ENCODE peak calls at places on chromosomes 4 and X, in four cellular contexts. One of them, this sample, is unnamed. For H3K27me3, the result is how much of the 10 kb centered on the place peaks cover.

GRCh38 chrX:132218100-132218807 is 993 bp downstream of the RAP2C start:
- DNase-seq in IMR-90: peak
- DNase-seq in aorta: peak
- DNase-seq in CD8-positive, alpha-beta memory T cell: peak
- DNase-seq in this sample: peak

GRCh38 chr4:138242076-138242829 is at the start of gene SLC7A11:
- DNase-seq in CD8-positive, alpha-beta memory T cell: peak
- DNase-seq in aorta: no peak
- DNase-seq in IMR-90: peak
- DNase-seq in this sample: peak

GRCh38 chrX:40099046-40099968 is 1.5 kb upstream of the BCOR start:
- DNase-seq in CD8-positive, alpha-beta memory T cell: peak
- DNase-seq in aorta: peak
- DNase-seq in IMR-90: no peak
- DNase-seq in this sample: no peak

GRCh38 chr4:81606796-81607550 is 135.3 kb upstream of the RASGEF1B start:
- DNase-seq in aorta: no peak
- DNase-seq in CD8-positive, alpha-beta memory T cell: no peak
- DNase-seq in IMR-90: no peak
- DNase-seq in this sample: no peak

GRCh38 chr4:168879178-168879577 is 130.9 kb downstream of the CBR4 start:
- DNase-seq in CD8-positive, alpha-beta memory T cell: no peak
- DNase-seq in IMR-90: no peak
- DNase-seq in aorta: no peak
- DNase-seq in this sample: no peak

GRCh38 chr4:96343836-96344235 is 503.9 kb downstream of the PDHA2 start:
- DNase-seq in aorta: no peak
- DNase-seq in CD8-positive, alpha-beta memory T cell: no peak
- DNase-seq in IMR-90: no peak
- DNase-seq in this sample: no peak

GRCh38 chr4:11497212-11497806 is 68.6 kb upstream of the HS3ST1 start:
- DNase-seq in aorta: no peak
- DNase-seq in IMR-90: no peak
- DNase-seq in CD8-positive, alpha-beta memory T cell: no peak
- DNase-seq in this sample: no peak

GRCh38 chr4:10334506-10335028 is 122.7 kb downstream of the ZNF518B start:
- DNase-seq in aorta: no peak
- DNase-seq in CD8-positive, alpha-beta memory T cell: no peak
- DNase-seq in IMR-90: no peak
- DNase-seq in this sample: no peak

GRCh38 chr4:183356173-183356825 is 34.1 kb upstream of the CLDN24 start:
- DNase-seq in aorta: no peak
- DNase-seq in IMR-90: no peak
- DNase-seq in CD8-positive, alpha-beta memory T cell: no peak
- DNase-seq in this sample: no peak

GRCh38 chr4:118755438-118756226 is 70.4 kb downstream of the METTL14 start:
- DNase-seq in aorta: no peak
- DNase-seq in CD8-positive, alpha-beta memory T cell: no peak
- DNase-seq in IMR-90: no peak
- DNase-seq in this sample: no peak

GRCh38 chr4:174192943-174193342 is 90.5 kb downstream of the FBXO8 start:
- DNase-seq in aorta: no peak
- DNase-seq in IMR-90: no peak
- DNase-seq in CD8-positive, alpha-beta memory T cell: no peak
- DNase-seq in this sample: no peak

GRCh38 chrX:99572711-99573110 is 837.4 kb downstream of the PCDH19 start:
- DNase-seq in CD8-positive, alpha-beta memory T cell: no peak
- DNase-seq in aorta: no peak
- DNase-seq in IMR-90: no peak
- DNase-seq in this sample: no peak

GRCh38 chrX:9842541-9842940 is 56.3 kb downstream of the SHROOM2 start:
- DNase-seq in aorta: no peak
- DNase-seq in CD8-positive, alpha-beta memory T cell: no peak
- DNase-seq in IMR-90: no peak
- DNase-seq in this sample: no peak

GRCh38 chrX:44675364-44676024 is 132.8 kb upstream of the FUNDC1 start:
- DNase-seq in CD8-positive, alpha-beta memory T cell: no peak
- DNase-seq in IMR-90: peak
- DNase-seq in aorta: no peak
- DNase-seq in this sample: peak

GRCh38 chrX:136437774-136438173 is 50.0 kb upstream of the BRS3 start:
- DNase-seq in aorta: no peak
- DNase-seq in CD8-positive, alpha-beta memory T cell: no peak
- DNase-seq in IMR-90: no peak
- DNase-seq in this sample: no peak

GRCh38 chr4:110904435-110905050 is 281.7 kb upstream of the PITX2 start:
- DNase-seq in aorta: no peak
- DNase-seq in CD8-positive, alpha-beta memory T cell: no peak
- DNase-seq in IMR-90: peak
- DNase-seq in this sample: no peak

GRCh38 chr4:37827030-37827705 is 682 bp downstream of the PGM2 start:
- DNase-seq in aorta: no peak
- DNase-seq in IMR-90: peak
- DNase-seq in CD8-positive, alpha-beta memory T cell: peak
- DNase-seq in this sample: no peak

GRCh38 chr4:142721187-142721586 is 124.9 kb downstream of the INPP4B start:
- DNase-seq in aorta: no peak
- DNase-seq in CD8-positive, alpha-beta memory T cell: no peak
- DNase-seq in IMR-90: peak
- DNase-seq in this sample: no peak

GRCh38 chr4:11614426-11614825 is 185.7 kb upstream of the HS3ST1 start:
- DNase-seq in IMR-90: peak
- DNase-seq in CD8-positive, alpha-beta memory T cell: no peak
- DNase-seq in aorta: no peak
- DNase-seq in this sample: peak

GRCh38 chr4:168508683-168509082 is 11.8 kb downstream of the PALLD start:
- DNase-seq in aorta: no peak
- DNase-seq in CD8-positive, alpha-beta memory T cell: no peak
- DNase-seq in IMR-90: no peak
- DNase-seq in this sample: no peak

GRCh38 chrX:123322531-123322930 is 138.5 kb downstream of the GRIA3 start:
- DNase-seq in CD8-positive, alpha-beta memory T cell: no peak
- DNase-seq in aorta: no peak
- DNase-seq in IMR-90: no peak
- DNase-seq in this sample: no peak

GRCh38 chr4:34636623-34637022 is 1607.7 kb downstream of the ARAP2 start:
- DNase-seq in CD8-positive, alpha-beta memory T cell: no peak
- DNase-seq in aorta: no peak
- DNase-seq in IMR-90: no peak
- DNase-seq in this sample: no peak

GRCh38 chrX:103446665-103447302 is 70.4 kb downstream of the BEX3 start:
- DNase-seq in aorta: no peak
- DNase-seq in IMR-90: peak
- DNase-seq in CD8-positive, alpha-beta memory T cell: no peak
- DNase-seq in this sample: no peak

GRCh38 chr4:142566780-142567179 is 279.3 kb downstream of the INPP4B start:
- DNase-seq in aorta: no peak
- DNase-seq in CD8-positive, alpha-beta memory T cell: no peak
- DNase-seq in IMR-90: no peak
- DNase-seq in this sample: no peak

GRCh38 chr4:158068063-158068462 is 104.8 kb downstream of the GASK1B start:
- DNase-seq in IMR-90: peak
- DNase-seq in aorta: no peak
- DNase-seq in CD8-positive, alpha-beta memory T cell: no peak
- DNase-seq in this sample: no peak

GRCh38 chr4:158067646-158068045 is 105.2 kb downstream of the GASK1B start:
- DNase-seq in aorta: no peak
- DNase-seq in IMR-90: no peak
- DNase-seq in CD8-positive, alpha-beta memory T cell: no peak
- DNase-seq in this sample: no peak

GRCh38 chr4:158074851-158075250 is 98.0 kb downstream of the GASK1B start:
- DNase-seq in CD8-positive, alpha-beta memory T cell: no peak
- DNase-seq in aorta: no peak
- DNase-seq in IMR-90: no peak
- DNase-seq in this sample: no peak

GRCh38 chr4:158077835-158078234 is 95.0 kb downstream of the GASK1B start:
- DNase-seq in aorta: no peak
- DNase-seq in IMR-90: no peak
- DNase-seq in CD8-positive, alpha-beta memory T cell: no peak
- DNase-seq in this sample: no peak

DNA sequence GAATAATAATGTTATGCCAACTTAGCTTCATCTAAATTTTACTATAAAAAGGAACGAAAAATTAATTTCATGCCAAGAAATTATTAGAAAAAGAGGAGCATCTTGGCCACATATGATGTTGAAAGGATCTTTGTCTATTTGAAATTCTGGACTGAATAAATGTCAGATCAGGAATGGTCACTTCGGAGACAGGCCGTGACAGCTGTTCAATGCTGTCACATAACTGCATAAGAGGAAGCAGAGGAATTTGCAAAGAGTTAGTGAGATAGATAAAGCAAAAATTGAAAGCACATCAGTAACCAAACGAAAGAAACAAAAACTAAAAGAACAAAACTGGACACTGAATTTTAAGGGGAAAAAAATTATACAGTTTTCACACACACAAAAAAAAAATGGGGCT is 100.9 kb downstream of the GASK1B start:
- DNase-seq in CD8-positive, alpha-beta memory T cell: no peak
- DNase-seq in IMR-90: no peak
- DNase-seq in aorta: no peak
- DNase-seq in this sample: no peak
- H3K27me3 ChIP-seq in CD8-positive, alpha-beta memory T cell: under half
- H3K27me3 ChIP-seq in IMR-90: under half
- H3K27me3 ChIP-seq in aorta: under half
- H3K27me3 ChIP-seq in this sample: under half

DNA sequence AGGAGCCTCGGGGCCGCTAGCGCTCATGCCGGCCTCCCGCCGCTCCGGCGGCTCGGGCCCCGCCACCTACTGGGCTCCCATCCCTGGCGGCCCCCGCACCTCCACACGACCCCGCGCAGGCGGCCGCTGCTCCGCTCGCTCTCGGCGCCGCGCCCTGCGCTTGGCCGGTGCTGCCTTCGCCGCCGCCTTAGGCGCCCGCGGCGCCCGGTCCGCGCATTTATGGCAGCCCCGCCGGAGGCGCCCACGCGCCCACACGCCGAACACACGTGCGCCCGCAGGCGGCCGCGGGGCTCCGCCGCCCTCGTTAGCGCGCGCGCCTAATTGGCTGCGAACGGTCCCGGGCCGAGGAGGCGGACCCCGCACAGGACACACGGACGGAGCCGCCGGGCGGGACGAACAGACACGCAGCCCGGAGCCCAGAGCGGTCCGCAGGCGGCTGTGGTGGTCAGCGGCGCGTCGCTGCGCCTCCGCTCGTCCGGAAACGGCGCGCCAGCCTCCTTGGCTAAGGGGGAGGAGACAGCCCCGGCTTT is at the start of gene NKX1-1:
- DNase-seq in CD8-positive, alpha-beta memory T cell: no peak
- DNase-seq in aorta: peak
- DNase-seq in IMR-90: no peak
- DNase-seq in this sample: no peak
- H3K27me3 ChIP-seq in CD8-positive, alpha-beta memory T cell: under half
- H3K27me3 ChIP-seq in aorta: under half
- H3K27me3 ChIP-seq in IMR-90: half or more
- H3K27me3 ChIP-seq in this sample: half or more

DNA sequence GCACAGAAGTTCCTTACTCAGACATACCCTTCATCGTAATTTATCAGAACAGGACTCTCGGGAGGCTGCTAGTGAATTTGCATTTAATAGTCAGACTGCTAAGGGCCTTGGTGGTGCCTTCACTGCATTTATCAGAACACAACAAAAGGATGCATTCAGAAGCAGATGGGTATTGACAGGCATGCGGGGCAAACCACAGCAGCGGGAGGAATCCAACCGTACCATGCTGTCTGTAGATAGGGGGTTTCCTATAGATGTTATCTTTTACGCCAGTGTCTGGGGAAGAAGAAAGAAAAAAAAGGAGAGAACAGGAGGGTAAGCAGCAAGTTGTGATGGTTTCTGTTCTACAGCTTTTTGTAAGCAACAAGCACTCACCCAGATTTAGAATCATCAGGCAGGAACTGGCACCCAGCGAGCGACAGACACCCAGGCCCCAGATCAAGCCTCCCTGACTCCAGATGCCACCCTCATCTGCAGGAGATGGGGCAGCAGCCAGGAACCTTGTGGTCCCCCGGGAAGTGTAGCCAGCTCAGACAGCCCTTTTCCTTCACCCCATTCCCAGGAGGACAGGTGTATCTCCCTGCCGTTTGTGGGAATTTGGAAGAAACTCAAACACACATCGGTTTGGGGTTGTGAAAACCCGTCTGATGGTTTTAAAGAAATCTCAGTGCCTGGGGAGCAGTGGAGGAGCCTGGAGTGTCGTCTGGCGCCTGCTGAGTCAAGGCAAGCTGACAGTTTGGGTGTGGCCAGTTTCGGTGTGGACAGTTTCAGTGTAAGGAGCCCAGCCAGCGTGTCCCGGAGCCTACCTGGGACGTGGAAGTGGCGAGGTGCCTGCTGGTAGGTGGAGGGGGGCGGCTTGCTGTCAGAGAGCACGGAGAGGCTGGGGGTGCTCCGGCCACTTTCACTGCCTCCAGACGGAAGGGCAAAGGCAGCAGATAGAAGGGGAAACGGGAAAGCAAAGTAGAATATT is 80.0 kb upstream of the AFAP1 start:
- DNase-seq in IMR-90: no peak
- DNase-seq in CD8-positive, alpha-beta memory T cell: no peak
- DNase-seq in aorta: no peak
- DNase-seq in this sample: no peak
- H3K27me3 ChIP-seq in IMR-90: half or more
- H3K27me3 ChIP-seq in CD8-positive, alpha-beta memory T cell: under half
- H3K27me3 ChIP-seq in aorta: under half
- H3K27me3 ChIP-seq in this sample: under half

GRCh38 chr4:128403586-128403985 is 116.0 kb upstream of the PGRMC2 start:
- DNase-seq in aorta: no peak
- DNase-seq in IMR-90: no peak
- DNase-seq in CD8-positive, alpha-beta memory T cell: no peak
- DNase-seq in this sample: no peak
- H3K27me3 ChIP-seq in aorta: under half
- H3K27me3 ChIP-seq in IMR-90: under half
- H3K27me3 ChIP-seq in CD8-positive, alpha-beta memory T cell: under half
- H3K27me3 ChIP-seq in this sample: under half

This sample was measured in kidney epithelial cell.